ENCODE peak calls at places on chromosomes 16 and 17, in seven cellular contexts. W is esophagus squamous epithelium, Y is left ventricle myocardium inferior, A is ascending aorta, V is heart right ventricle, K is lower lobe of right lung, Z is PC-3. B is an unnamed sample.
A peak's percentile ranks its signal among the peaks of the same experiment; 100 is the strongest.

GRCh38 chr16:1958715-1959268 is 546 bp upstream of the NDUFB10 start:
- DNase-seq in W (no peak), Y (no peak), A (no peak), V (no peak), K (peak; percentile 56), Z (no peak), B (no peak)

GRCh38 chr17:19346351-19347255 is 15.9 kb downstream of the B9D1 start:
- DNase-seq in W (no peak), Y (peak; percentile 77), A (peak; percentile 57), V (peak; percentile 67), K (no peak), Z (peak; percentile 82), B (no peak)

GRCh38 chr16:85923153-85924021 is 24.4 kb downstream of the IRF8 start:
- DNase-seq in W (no peak), Y (no peak), A (no peak), V (no peak), K (no peak), Z (no peak), B (no peak)

GRCh38 chr16:25176136-25176535 is 40.6 kb upstream of the AQP8 start:
- DNase-seq in W (no peak), Y (no peak), A (no peak), V (no peak), K (no peak), Z (no peak), B (no peak)

GRCh38 chr16:85611455-85612190 is 1.5 kb upstream of the GSE1 start:
- DNase-seq in W (no peak), Y (peak; percentile 87), A (peak; percentile 21), V (peak; percentile 89), K (peak; percentile 89), Z (peak; percentile 74), B (peak; percentile 68)

GRCh38 chr16:23152386-23153178 is 3.3 kb upstream of the USP31 start:
- DNase-seq in W (no peak), Y (no peak), A (no peak), V (no peak), K (no peak), Z (no peak), B (no peak)

GRCh38 chr17:76927577-76927976 is 59.4 kb downstream of the MGAT5B start:
- DNase-seq in W (no peak), Y (no peak), A (no peak), V (no peak), K (no peak), Z (no peak), B (no peak)

GRCh38 chr17:39622380-39623006 is 4.3 kb upstream of the PPP1R1B start:
- DNase-seq in W (no peak), Y (no peak), A (no peak), V (no peak), K (no peak), Z (peak; percentile 21), B (no peak)

GRCh38 chr17:61294777-61295176 is 104.9 kb upstream of the TBX2 start:
- DNase-seq in W (no peak), Y (no peak), A (no peak), V (no peak), K (no peak), Z (peak; percentile 57), B (no peak)

GRCh38 chr16:86067516-86067915 is 168.6 kb downstream of the IRF8 start:
- DNase-seq in W (no peak), Y (no peak), A (no peak), V (no peak), K (peak; percentile 24), Z (no peak), B (no peak)

GRCh38 chr16:48949636-48950035 is 332.0 kb downstream of the CBLN1 start:
- DNase-seq in W (no peak), Y (no peak), A (no peak), V (no peak), K (no peak), Z (peak; percentile 57), B (no peak)

GRCh38 chr17:10156579-10157488 is 41.6 kb downstream of the GAS7 start:
- DNase-seq in W (no peak), Y (peak; percentile 47), A (peak; percentile 52), V (peak; percentile 20), K (peak; percentile 84), Z (no peak), B (peak; percentile 7)

GRCh38 chr17:46771601-46772012 is 46.9 kb downstream of the WNT3 start:
- DNase-seq in W (no peak), Y (no peak), A (no peak), V (peak; percentile 40), K (peak; percentile 59), Z (peak; percentile 42), B (no peak)

GRCh38 chr16:17206712-17207111 is 264.0 kb downstream of the XYLT1 start:
- DNase-seq in W (no peak), Y (no peak), A (no peak), V (no peak), K (no peak), Z (no peak), B (no peak)

GRCh38 chr17:2724783-2725164 is 13.2 kb upstream of the CLUH start:
- DNase-seq in W (no peak), Y (no peak), A (no peak), V (peak; percentile 51), K (no peak), Z (peak; percentile 22), B (peak; percentile 63)

GRCh38 chr17:47694018-47694817 is at the start of gene TBKBP1:
- DNase-seq in W (no peak), Y (peak; percentile 47), A (no peak), V (peak; percentile 65), K (peak; percentile 66), Z (peak; percentile 51), B (no peak)

GRCh38 chr16:2226918-2227317 is 3.5 kb downstream of the E4F1 start:
- DNase-seq in W (no peak), Y (no peak), A (no peak), V (no peak), K (no peak), Z (no peak), B (no peak)

GRCh38 chr16:53209489-53209888 is 154.7 kb downstream of the CHD9 start:
- DNase-seq in W (no peak), Y (no peak), A (no peak), V (no peak), K (no peak), Z (no peak), B (peak; percentile 6)

GRCh38 chr16:70784692-70785317 is 16.2 kb downstream of the VAC14 start:
- DNase-seq in W (no peak), Y (no peak), A (no peak), V (no peak), K (no peak), Z (no peak), B (no peak)

GRCh38 chr16:70779361-70779760 is 21.6 kb downstream of the VAC14 start:
- DNase-seq in W (no peak), Y (no peak), A (no peak), V (no peak), K (no peak), Z (no peak), B (no peak)

GRCh38 chr16:70780546-70780945 is 20.4 kb downstream of the VAC14 start:
- DNase-seq in W (no peak), Y (no peak), A (no peak), V (no peak), K (no peak), Z (no peak), B (no peak)

GRCh38 chr16:70781800-70782199 is 19.2 kb downstream of the VAC14 start:
- DNase-seq in W (no peak), Y (peak; percentile 54), A (no peak), V (peak; percentile 29), K (no peak), Z (no peak), B (no peak)

GRCh38 chr16:70782237-70782636 is 18.7 kb downstream of the VAC14 start:
- DNase-seq in W (no peak), Y (no peak), A (no peak), V (no peak), K (no peak), Z (no peak), B (no peak)
- H3K36me3 ChIP-seq in W (peaks cover 41% of the 10 kb centered on the region), Y (peaks cover 81% of the 10 kb centered on the region), A (peaks cover 77% of the 10 kb centered on the region), V (no peaks in the 10 kb centered on the region), K (peaks cover 94% of the 10 kb centered on the region), Z (peaks cover 20% of the 10 kb centered on the region), B (peaks cover 27% of the 10 kb centered on the region)

GRCh38 chr16:55501549-55502322 is 7.1 kb upstream of the LPCAT2 start:
- DNase-seq in W (no peak), Y (no peak), A (no peak), V (no peak), K (no peak), Z (peak; percentile 53), B (peak; percentile 11)
- H3K27ac ChIP-seq in W (no peak overlapping the region), Y (peak overlapping the region; percentile 70), A (peak overlapping the region; percentile 65), V (peak overlapping the region; percentile 37), K (no peak overlapping the region), Z (peak overlapping the region; percentile 73), B (no peak overlapping the region)

GRCh38 chr16:75320435-75320834 is 69.0 kb upstream of the BCAR1 start:
- DNase-seq in W (no peak), Y (no peak), A (no peak), V (no peak), K (no peak), Z (no peak), B (no peak)
- H3K4me3 ChIP-seq in W (no peak overlapping the region), Y (no peak overlapping the region), A (no peak overlapping the region), V (no peak overlapping the region), K (no peak overlapping the region), Z (no peak overlapping the region), B (no peak overlapping the region)

GRCh38 chr17:82594571-82594970 is 53.7 kb downstream of the WDR45B start:
- DNase-seq in W (no peak), Y (no peak), A (no peak), V (no peak), K (peak; percentile 44), Z (no peak), B (no peak)

GRCh38 chr17:82595893-82596292 is 52.4 kb downstream of the WDR45B start:
- DNase-seq in W (no peak), Y (no peak), A (no peak), V (no peak), K (peak; percentile 28), Z (no peak), B (no peak)

GRCh38 chr17:82596316-82596715 is 51.9 kb downstream of the WDR45B start:
- DNase-seq in W (no peak), Y (no peak), A (no peak), V (no peak), K (peak; percentile 40), Z (no peak), B (no peak)

GRCh38 chr17:82598256-82599011 is 49.8 kb downstream of the WDR45B start:
- DNase-seq in W (no peak), Y (no peak), A (no peak), V (no peak), K (peak; percentile 37), Z (no peak), B (no peak)

DNA sequence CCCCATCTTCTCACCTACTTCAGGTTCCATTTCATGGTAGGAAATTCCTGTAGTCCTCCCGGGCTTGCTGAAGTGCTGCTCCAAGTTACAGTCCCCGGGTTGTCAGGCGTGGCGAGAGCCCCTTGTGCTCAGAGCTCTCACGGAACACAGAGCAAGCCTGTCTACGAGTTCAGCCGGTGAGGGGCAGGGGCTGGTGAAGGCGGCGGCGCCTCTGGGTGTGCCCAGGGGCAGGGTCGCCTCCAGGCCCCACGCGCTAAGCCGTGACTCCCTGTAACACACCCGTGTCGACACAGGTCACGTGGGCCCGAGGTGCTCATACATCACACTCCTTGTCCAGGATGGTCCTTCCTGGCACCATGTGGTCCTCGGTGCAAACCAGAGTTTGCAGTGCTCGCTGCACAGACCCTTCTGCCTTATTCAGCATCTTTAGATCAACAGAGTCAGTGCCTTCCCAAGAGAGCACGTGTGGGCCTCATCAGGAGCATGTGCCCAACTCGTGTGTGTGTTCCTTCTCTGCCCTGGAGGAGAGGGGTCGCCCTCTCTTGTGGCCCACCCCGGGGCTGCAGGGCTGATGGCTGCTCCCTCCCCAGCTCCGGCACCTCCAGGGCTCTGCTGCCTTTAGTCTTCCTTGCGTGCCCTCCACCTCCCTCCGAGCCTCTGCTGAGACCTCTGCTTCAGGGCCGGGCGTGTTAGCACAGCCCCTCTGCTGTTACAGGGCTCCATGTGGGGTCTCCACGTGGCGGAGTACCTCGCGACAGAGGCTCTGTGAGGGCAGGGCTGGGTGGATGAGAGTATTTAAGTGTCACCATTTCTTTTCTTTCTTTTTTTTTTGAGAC is 51.2 kb downstream of the WDR45B start:
- DNase-seq in W (no peak), Y (no peak), A (no peak), V (no peak), K (no peak), Z (no peak), B (no peak)
- H3K36me3 ChIP-seq in W (no peaks in the 10 kb centered on the region), Y (peaks cover 46% of the 10 kb centered on the region), A (peaks cover 46% of the 10 kb centered on the region), V (no peaks in the 10 kb centered on the region), K (peaks cover 63% of the 10 kb centered on the region), Z (peaks cover 45% of the 10 kb centered on the region), B (peaks cover 5% of the 10 kb centered on the region)

B was measured in small intestine.